ENCODE peak calls at places on chromosomes 6 and 20, in nine cellular contexts. I is NCI-H446; Q is T1000; Y is Peyer's patch; N is stimulated activated naive CD4-positive, alpha-beta T cell; S is T-helper 9 cell; J is stimulated activated CD8-positive, alpha-beta memory T cell treated with anti-CD3 and anti-CD28 coated beads, Interleukin-12 subunit alpha, Interleukin-12 subunit beta, amount 100 ng/mL, for 1 hour; R is foreskin fibroblast; P is body of pancreas. X is an unnamed sample.

GRCh38 chr6:155154158-155154830 is 109.5 kb upstream of the CLDN20 start:
- DNase-seq in I (peak), Q (peak), Y (no peak), N (no peak), S (no peak), J (no peak), R (peak), P (no peak), X (no peak)

GRCh38 chr6:159487636-159488035 is 205.4 kb downstream of the SOD2 start:
- DNase-seq in I (no peak), Q (no peak), Y (no peak), N (no peak), S (no peak), J (no peak), R (no peak), P (no peak), X (no peak)

GRCh38 chr20:50038574-50038991 is 55.8 kb downstream of the SNAI1 start:
- DNase-seq in I (no peak), Q (no peak), Y (no peak), N (no peak), S (no peak), J (no peak), R (no peak), P (no peak), X (no peak)

GRCh38 chr6:133916650-133917151 is 27.8 kb downstream of the TCF21 start:
- DNase-seq in I (peak), Q (peak), Y (peak), N (peak), S (peak), J (peak), R (peak), P (peak), X (peak)

GRCh38 chr6:168515376-168515775 is 74.4 kb downstream of the SMOC2 start:
- DNase-seq in I (no peak), Q (no peak), Y (no peak), N (no peak), S (no peak), J (no peak), R (no peak), P (no peak), X (no peak)

GRCh38 chr6:135922746-135923145 is 71.2 kb downstream of the PDE7B start:
- DNase-seq in I (peak), Q (peak), Y (no peak), N (no peak), S (no peak), J (no peak), R (peak), P (peak), X (no peak)

GRCh38 chr20:48800227-48800626 is 27.6 kb downstream of the PREX1 start:
- DNase-seq in I (no peak), Q (no peak), Y (peak), N (no peak), S (no peak), J (no peak), R (no peak), P (no peak), X (no peak)

GRCh38 chr6:79512014-79512413 is 25.2 kb downstream of the LCA5 start:
- DNase-seq in I (no peak), Q (no peak), Y (no peak), N (no peak), S (no peak), J (no peak), R (no peak), P (no peak), X (no peak)

GRCh38 chr6:16802071-16802470 is 40.8 kb upstream of the ATXN1 start:
- DNase-seq in I (peak), Q (no peak), Y (no peak), N (no peak), S (no peak), J (no peak), R (peak), P (no peak), X (no peak)

GRCh38 chr6:2976571-2977085 is 5.3 kb upstream of the SERPINB6 start:
- DNase-seq in I (no peak), Q (peak), Y (no peak), N (no peak), S (no peak), J (no peak), R (peak), P (no peak), X (no peak)

GRCh38 chr6:92667843-92668242 is 751.5 kb downstream of the EPHA7 start:
- DNase-seq in I (no peak), Q (no peak), Y (no peak), N (no peak), S (no peak), J (no peak), R (no peak), P (no peak), X (no peak)

GRCh38 chr6:88899569-88900316 is 63.7 kb downstream of the RNGTT start:
- DNase-seq in I (no peak), Q (no peak), Y (no peak), N (no peak), S (no peak), J (no peak), R (no peak), P (no peak), X (no peak)

GRCh38 chr20:12594410-12595130 is 414.2 kb upstream of the SPTLC3 start:
- DNase-seq in I (peak), Q (no peak), Y (no peak), N (no peak), S (no peak), J (no peak), R (no peak), P (no peak), X (no peak)

GRCh38 chr6:143441680-143442359 is 8.7 kb downstream of the ADAT2 start:
- DNase-seq in I (no peak), Q (no peak), Y (no peak), N (no peak), S (no peak), J (no peak), R (no peak), P (no peak), X (peak)

GRCh38 chr20:41506192-41506915 is 111.8 kb downstream of the CHD6 start:
- DNase-seq in I (no peak), Q (no peak), Y (no peak), N (no peak), S (no peak), J (no peak), R (no peak), P (no peak), X (no peak)

GRCh38 chr20:433300-433975 is 25.3 kb downstream of the RBCK1 start:
- DNase-seq in I (no peak), Q (no peak), Y (no peak), N (peak), S (peak), J (peak), R (no peak), P (no peak), X (peak)

GRCh38 chr6:168125429-168126001 is 46.5 kb upstream of the FRMD1 start:
- DNase-seq in I (no peak), Q (no peak), Y (no peak), N (no peak), S (no peak), J (no peak), R (no peak), P (no peak), X (no peak)

GRCh38 chr6:63941747-63942470 is 306.3 kb downstream of the PHF3 start:
- DNase-seq in I (no peak), Q (no peak), Y (no peak), N (no peak), S (no peak), J (no peak), R (no peak), P (no peak), X (no peak)

GRCh38 chr6:121794630-121795029 is 359.2 kb downstream of the GJA1 start:
- DNase-seq in I (no peak), Q (peak), Y (no peak), N (no peak), S (no peak), J (no peak), R (peak), P (no peak), X (no peak)

GRCh38 chr20:14055127-14055742 is 59.9 kb downstream of the MACROD2 start:
- DNase-seq in I (peak), Q (no peak), Y (no peak), N (no peak), S (no peak), J (no peak), R (peak), P (no peak), X (peak)

GRCh38 chr6:2938632-2939083 is 32.7 kb downstream of the SERPINB6 start:
- DNase-seq in I (no peak), Q (no peak), Y (no peak), N (no peak), S (no peak), J (no peak), R (no peak), P (peak), X (no peak)

GRCh38 chr20:19265646-19266374 is 53.4 kb downstream of the SLC24A3 start:
- DNase-seq in I (no peak), Q (no peak), Y (no peak), N (no peak), S (no peak), J (no peak), R (no peak), P (no peak), X (no peak)

GRCh38 chr6:31474871-31475286 is 23.1 kb upstream of the MICB start:
- DNase-seq in I (no peak), Q (no peak), Y (no peak), N (no peak), S (no peak), J (no peak), R (no peak), P (no peak), X (peak)

GRCh38 chr6:1792989-1793388 is 183.3 kb downstream of the FOXC1 start:
- DNase-seq in I (no peak), Q (no peak), Y (no peak), N (no peak), S (no peak), J (no peak), R (no peak), P (peak), X (no peak)

GRCh38 chr6:7894272-7895124 is 16.1 kb downstream of the TXNDC5 start:
- DNase-seq in I (no peak), Q (no peak), Y (no peak), N (no peak), S (no peak), J (no peak), R (no peak), P (no peak), X (no peak)

GRCh38 chr6:113178349-113178748 is 678.8 kb upstream of the MARCKS start:
- DNase-seq in I (peak), Q (no peak), Y (no peak), N (no peak), S (no peak), J (no peak), R (no peak), P (no peak), X (no peak)

GRCh38 chr6:82408952-82409421 is 45.4 kb downstream of the TPBG start:
- DNase-seq in I (no peak), Q (no peak), Y (no peak), N (no peak), S (no peak), J (no peak), R (peak), P (no peak), X (no peak)